ENCODE peak calls at places on chromosomes 16 and 17, in six cellular contexts. K is K562, L is HepG2, B is GM12878, A is upper lobe of left lung, W is A549. E is an unnamed sample. For H3K4me1, the result is how much of the 10 kb centered on the place peaks cover.

GRCh38 chr16:61042736-61043135 is 993.5 kb downstream of the CDH8 start:
- ATAC-seq in K (no peak), L (no peak), B (no peak), A (no peak), W (no peak), E (no peak)

GRCh38 chr17:71428897-71429296 is 691.9 kb upstream of the SOX9 start:
- ATAC-seq in K (no peak), L (no peak), B (no peak), A (no peak), W (no peak), E (no peak)

GRCh38 chr16:79839851-79840321 is 239.3 kb upstream of the MAF start:
- ATAC-seq in K (no peak), L (no peak), B (no peak), A (peak), W (no peak), E (no peak)

GRCh38 chr17:41645371-41646063 is 21.1 kb upstream of the KRT17 start:
- ATAC-seq in K (peak), L (peak), B (no peak), A (peak), W (no peak), E (no peak)

GRCh38 chr16:67774457-67774853 is 31.9 kb downstream of the RANBP10 start:
- ATAC-seq in K (peak), L (peak), B (no peak), A (no peak), W (no peak), E (no peak)

GRCh38 chr16:56732832-56733231 is 2.9 kb downstream of the NUP93 start:
- ATAC-seq in K (no peak), L (no peak), B (peak), A (no peak), W (no peak), E (no peak)

GRCh38 chr17:3937359-3937758 is 21.1 kb upstream of the P2RX1 start:
- ATAC-seq in K (no peak), L (no peak), B (no peak), A (no peak), W (no peak), E (no peak)

GRCh38 chr16:10741844-10742243 is 1.8 kb upstream of the NUBP1 start:
- ATAC-seq in K (no peak), L (no peak), B (no peak), A (no peak), W (no peak), E (no peak)

GRCh38 chr17:36761203-36761945 is 160.0 kb downstream of the MRM1 start:
- ATAC-seq in K (no peak), L (no peak), B (no peak), A (no peak), W (no peak), E (no peak)

GRCh38 chr17:57138956-57139576 is 54.0 kb downstream of the AKAP1 start:
- ATAC-seq in K (peak), L (no peak), B (no peak), A (no peak), W (no peak), E (no peak)

GRCh38 chr17:40371261-40371929 is 6.9 kb upstream of the GJD3 start:
- ATAC-seq in K (peak), L (no peak), B (peak), A (no peak), W (peak), E (no peak)

GRCh38 chr16:72787130-72787518 is 260.8 kb downstream of the ZFHX3 start:
- ATAC-seq in K (no peak), L (no peak), B (peak), A (no peak), W (no peak), E (no peak)

GRCh38 chr17:12899604-12900003 is 110.3 kb downstream of the ARHGAP44 start:
- ATAC-seq in K (no peak), L (no peak), B (no peak), A (no peak), W (no peak), E (no peak)

GRCh38 chr16:71542377-71542776 is 16.2 kb downstream of the CHST4 start:
- ATAC-seq in K (peak), L (peak), B (peak), A (peak), W (peak), E (no peak)

GRCh38 chr16:16025214-16025968 is 76.0 kb downstream of the ABCC1 start:
- ATAC-seq in K (no peak), L (no peak), B (peak), A (peak), W (no peak), E (peak)

GRCh38 chr17:29577778-29578211 is 9.3 kb downstream of the TP53I13 start:
- ATAC-seq in K (no peak), L (no peak), B (no peak), A (no peak), W (no peak), E (no peak)

GRCh38 chr17:73803867-73804539 is 159.8 kb upstream of the SDK2 start:
- ATAC-seq in K (no peak), L (peak), B (no peak), A (no peak), W (no peak), E (no peak)

GRCh38 chr17:72565006-72565405 is 444.2 kb downstream of the SOX9 start:
- ATAC-seq in K (no peak), L (no peak), B (no peak), A (no peak), W (no peak), E (no peak)

GRCh38 chr17:35730400-35731005 is 936 bp upstream of the RASL10B start:
- ATAC-seq in K (no peak), L (no peak), B (no peak), A (no peak), W (no peak), E (no peak)

GRCh38 chr17:58492238-58493121 is 4.3 kb upstream of the HSF5 start:
- ATAC-seq in K (peak), L (no peak), B (peak), A (no peak), W (no peak), E (no peak)

GRCh38 chr16:1443980-1444729 is at the start of gene CCDC154:
- ATAC-seq in K (no peak), L (peak), B (peak), A (no peak), W (no peak), E (no peak)

GRCh38 chr16:3001316-3001715 is 11.4 kb upstream of the CLDN9 start:
- ATAC-seq in K (no peak), L (no peak), B (no peak), A (no peak), W (no peak), E (no peak)

GRCh38 chr16:25155553-25156460 is 44.3 kb downstream of the LCMT1 start:
- ATAC-seq in K (no peak), L (peak), B (no peak), A (peak), W (no peak), E (no peak)

GRCh38 chr16:85897384-85897783 is 1.6 kb upstream of the IRF8 start:
- ATAC-seq in K (no peak), L (no peak), B (no peak), A (no peak), W (no peak), E (no peak)

GRCh38 chr17:63685021-63685420 is 14.9 kb downstream of the LIMD2 start:
- ATAC-seq in K (no peak), L (no peak), B (no peak), A (no peak), W (no peak), E (peak)

DNA sequence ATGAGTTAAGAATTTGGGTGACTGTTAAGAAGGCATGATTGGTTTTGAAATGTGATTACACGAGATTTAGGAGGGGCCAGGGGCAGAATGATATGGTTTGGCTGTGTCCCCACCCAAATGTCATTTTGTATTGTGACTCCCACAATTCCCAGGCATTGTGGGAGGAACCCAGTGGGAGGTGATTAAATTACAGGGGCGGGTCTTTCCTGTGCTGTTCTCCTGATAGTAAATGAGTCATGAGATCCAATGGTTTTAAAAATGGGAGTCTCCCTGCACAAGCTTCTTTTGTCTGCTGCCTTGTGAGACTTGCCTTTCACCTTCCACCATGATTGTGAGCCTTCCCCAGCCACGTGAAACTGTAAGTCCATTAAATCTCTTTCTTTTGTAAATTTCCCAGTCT is 34.6 kb downstream of the TMEM100 start:
- ATAC-seq in K (no peak), L (no peak), B (no peak), A (no peak), W (no peak), E (no peak)
- TF ChIP-seq EP300 in K (no peak), L (no peak), B (no peak), A (no peak), W (no peak), E (no peak)

GRCh38 chr17:1076299-1076981 is 79.5 kb downstream of the TIMM22 start:
- ATAC-seq in K (no peak), L (no peak), B (no peak), A (no peak), W (no peak), E (no peak)
- H3K4me1 ChIP-seq in K (under half), L (under half), B (under half), A (under half), W (under half), E (under half)

DNA sequence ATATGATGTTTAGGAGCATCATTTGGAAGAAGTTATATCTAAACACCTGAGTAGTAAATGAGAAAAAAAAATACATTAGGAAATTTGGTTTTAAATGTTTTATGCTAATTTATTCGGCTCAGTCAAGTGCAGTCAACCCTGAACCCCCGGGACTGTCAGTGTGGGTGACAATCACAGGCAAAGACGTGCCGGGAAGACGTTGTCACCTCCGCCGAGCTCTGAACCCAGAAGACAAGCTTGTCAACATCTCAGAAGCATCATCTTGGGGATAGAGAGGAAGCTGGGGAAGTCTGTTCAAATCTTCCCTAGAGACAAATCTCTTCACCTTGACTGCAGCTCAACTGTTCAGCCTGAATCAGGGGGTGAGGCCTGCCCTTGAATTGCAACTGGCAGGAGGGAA is 159.7 kb downstream of the RBFOX3 start:
- ATAC-seq in K (no peak), L (no peak), B (no peak), A (no peak), W (no peak), E (no peak)
- TF ChIP-seq EP300 in K (no peak), L (no peak), B (no peak), A (no peak), W (no peak), E (no peak)

GRCh38 chr17:46170609-46171432 is 22.4 kb downstream of the KANSL1 start:
- ATAC-seq in K (no peak), L (no peak), B (peak), A (no peak), W (peak), E (no peak)
- H3K4me1 ChIP-seq in K (under half), L (half or more), B (under half), A (under half), W (under half), E (half or more)

DNA sequence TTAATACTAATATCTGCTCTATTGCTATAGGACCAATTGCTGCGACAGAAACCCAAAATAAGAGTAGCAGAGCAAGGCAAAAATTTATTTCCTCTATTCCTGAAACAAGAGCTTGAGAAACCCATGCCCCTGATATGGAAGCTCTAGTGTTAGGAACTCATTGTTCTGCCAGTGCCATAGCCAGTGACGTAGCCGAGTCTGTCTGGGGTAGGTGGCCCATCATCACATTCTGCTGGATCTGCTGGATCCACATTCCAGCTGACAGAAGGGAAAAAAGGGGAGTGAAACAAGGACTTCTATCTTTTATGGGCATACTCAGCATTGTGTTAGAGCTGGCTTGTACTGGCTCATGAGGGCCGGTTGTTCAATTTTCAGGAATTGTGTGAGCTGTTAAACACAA is 248.9 kb upstream of the MON1B start:
- ATAC-seq in K (no peak), L (no peak), B (no peak), A (no peak), W (no peak), E (no peak)
- TF ChIP-seq EP300 in K (no peak), L (no peak), B (no peak), A (no peak), W (no peak), E (no peak)

DNA sequence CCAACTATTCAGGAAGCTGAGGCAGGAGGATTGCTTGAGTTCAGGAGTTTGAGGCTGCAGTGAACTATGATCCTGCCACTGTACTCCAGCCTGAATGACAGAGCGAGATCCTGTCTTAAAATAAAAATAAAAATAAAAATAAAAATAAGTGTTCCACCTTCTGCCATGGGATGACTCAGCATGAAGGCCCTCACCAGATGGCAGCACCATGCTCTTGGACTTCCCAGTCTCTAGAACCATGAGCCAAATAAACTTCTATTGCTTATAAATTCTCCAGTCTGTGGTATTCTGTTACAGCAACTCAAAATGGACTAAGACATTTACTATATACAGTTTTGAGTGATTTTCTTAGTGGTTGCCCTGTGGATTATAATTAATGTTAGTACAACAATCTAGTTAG is 7.9 kb upstream of the SLC38A7 start:
- ATAC-seq in K (no peak), L (no peak), B (no peak), A (no peak), W (no peak), E (no peak)
- H3K4me1 ChIP-seq in K (under half), L (under half), B (under half), A (under half), W (under half), E (under half)

DNA sequence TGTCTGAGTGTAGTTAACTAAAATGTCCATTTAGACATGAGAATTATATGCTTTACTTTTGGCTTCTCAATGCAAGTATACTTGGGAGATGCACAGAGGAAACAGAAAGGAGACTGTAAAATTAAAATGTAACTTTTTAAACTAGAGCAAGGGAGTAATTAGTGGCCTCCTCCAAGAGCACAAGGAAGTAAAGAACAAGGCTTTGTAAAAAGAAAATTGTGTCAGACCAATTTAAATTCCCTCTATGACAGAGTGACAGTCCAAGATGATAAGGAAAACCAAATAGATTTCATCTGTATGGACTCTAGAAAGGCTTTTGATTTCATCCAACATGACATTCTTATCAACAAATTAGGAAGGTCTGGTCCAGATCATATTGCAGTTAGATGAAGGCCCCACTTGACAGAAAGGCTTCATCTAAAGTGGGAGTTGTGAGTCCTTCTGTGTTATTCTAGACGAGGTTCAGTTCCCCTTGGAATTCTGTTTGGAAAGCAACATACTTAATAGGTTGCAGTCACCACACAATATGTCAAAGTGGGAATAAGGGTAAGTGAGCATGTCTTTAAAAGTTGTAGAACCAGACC is 6.5 kb upstream of the CAPNS2 start:
- ATAC-seq in K (no peak), L (no peak), B (no peak), A (no peak), W (no peak), E (no peak)
- TF ChIP-seq EP300 in K (no peak), L (no peak), B (no peak), A (no peak), W (no peak), E (no peak)

E was measured in gastroesophageal sphincter.